ENCODE peak calls at places on chromosome 6, in seven cellular contexts. O is uterus; Y is Panc1; I is upper lobe of right lung; U is endothelial cell of umbilical vein; D is GM23338; F is CD8-positive, alpha-beta T cell. E is an unnamed sample.

GRCh38 chr6:95169790-95170189 is 407.5 kb upstream of the MANEA start:
- DNase-seq in O (no peak), Y (no peak), I (no peak), U (no peak), D (no peak), F (no peak), E (no peak)

GRCh38 chr6:98769546-98769945 is 64.8 kb upstream of the POU3F2 start:
- DNase-seq in O (no peak), Y (no peak), I (no peak), U (no peak), D (peak; percentile 65), F (peak; percentile 5), E (peak; percentile 30)

GRCh38 chr6:149128489-149129145 is 188.9 kb upstream of the TAB2 start:
- DNase-seq in O (no peak), Y (no peak), I (no peak), U (peak; percentile 21), D (no peak), F (peak; percentile 22), E (no peak)

GRCh38 chr6:88141641-88142298 is 24.4 kb downstream of the CNR1 start:
- DNase-seq in O (no peak), Y (no peak), I (no peak), U (no peak), D (no peak), F (no peak), E (no peak)

GRCh38 chr6:10180138-10181074 is 234.5 kb downstream of the TFAP2A start:
- DNase-seq in O (no peak), Y (no peak), I (no peak), U (no peak), D (no peak), F (no peak), E (no peak)

GRCh38 chr6:134830194-134830593 is 119.7 kb downstream of the ALDH8A1 start:
- DNase-seq in O (no peak), Y (no peak), I (no peak), U (no peak), D (no peak), F (no peak), E (no peak)

GRCh38 chr6:159688977-159689376 is 4.1 kb downstream of the SOD2 start:
- DNase-seq in O (no peak), Y (no peak), I (no peak), U (no peak), D (no peak), F (no peak), E (no peak)

GRCh38 chr6:130900913-130901312 is 73.7 kb downstream of the SMLR1 start:
- DNase-seq in O (peak; percentile 24), Y (peak; percentile 17), I (no peak), U (no peak), D (no peak), F (no peak), E (no peak)

GRCh38 chr6:90859056-90859455 is 272.2 kb upstream of the MAP3K7 start:
- DNase-seq in O (no peak), Y (no peak), I (no peak), U (no peak), D (no peak), F (no peak), E (no peak)

GRCh38 chr6:163427498-163428254 is 13.2 kb downstream of the QKI start:
- DNase-seq in O (no peak), Y (no peak), I (no peak), U (peak; percentile 87), D (peak; percentile 63), F (no peak), E (peak; percentile 53)

GRCh38 chr6:45743028-45743615 is 272.5 kb downstream of the CLIC5 start:
- DNase-seq in O (no peak), Y (no peak), I (no peak), U (no peak), D (no peak), F (no peak), E (no peak)

GRCh38 chr6:26103770-26104456 is 16.7 kb downstream of the HFE start:
- DNase-seq in O (peak; percentile 94), Y (peak; percentile 98), I (peak; percentile 90), U (peak; percentile 97), D (peak; percentile 91), F (peak; percentile 89), E (peak; percentile 86)

GRCh38 chr6:89610149-89610642 is 28.4 kb downstream of the LYRM2 start:
- DNase-seq in O (peak; percentile 53), Y (peak; percentile 17), I (peak; percentile 86), U (peak; percentile 54), D (peak; percentile 87), F (peak; percentile 86), E (peak; percentile 72)

GRCh38 chr6:131914234-131914633 is 36.9 kb downstream of the CCN2 start:
- DNase-seq in O (no peak), Y (no peak), I (no peak), U (peak; percentile 19), D (no peak), F (no peak), E (no peak)

GRCh38 chr6:111737065-111737521 is 131.4 kb upstream of the TRAF3IP2 start:
- DNase-seq in O (no peak), Y (no peak), I (no peak), U (no peak), D (no peak), F (peak; percentile 51), E (no peak)

GRCh38 chr6:54698974-54699373 is 147.6 kb upstream of the FAM83B start:
- DNase-seq in O (no peak), Y (no peak), I (no peak), U (no peak), D (no peak), F (no peak), E (peak; percentile 10)

GRCh38 chr6:17042422-17043147 is 59.3 kb upstream of the STMND1 start:
- DNase-seq in O (no peak), Y (no peak), I (no peak), U (peak; percentile 80), D (peak; percentile 85), F (no peak), E (peak; percentile 84)

GRCh38 chr6:168122011-168122410 is 43.0 kb upstream of the FRMD1 start:
- DNase-seq in O (no peak), Y (no peak), I (no peak), U (no peak), D (no peak), F (no peak), E (no peak)

GRCh38 chr6:134352786-134353480 is 35.0 kb upstream of the SGK1 start:
- DNase-seq in O (no peak), Y (no peak), I (no peak), U (no peak), D (no peak), F (no peak), E (no peak)

GRCh38 chr6:111585241-111585968 is 20.3 kb downstream of the TRAF3IP2 start:
- DNase-seq in O (peak; percentile 76), Y (no peak), I (no peak), U (no peak), D (no peak), F (no peak), E (no peak)

GRCh38 chr6:27267865-27268444 is 20.5 kb downstream of the PRSS16 start:
- DNase-seq in O (no peak), Y (no peak), I (no peak), U (no peak), D (peak; percentile 73), F (no peak), E (no peak)

GRCh38 chr6:132465530-132466485 is 47.1 kb downstream of the STX7 start:
- DNase-seq in O (no peak), Y (no peak), I (no peak), U (peak; percentile 59), D (no peak), F (no peak), E (no peak)

GRCh38 chr6:50724381-50725124 is 11.2 kb downstream of the TFAP2D start:
- DNase-seq in O (no peak), Y (no peak), I (no peak), U (no peak), D (peak; percentile 69), F (no peak), E (no peak)

GRCh38 chr6:43481591-43482242 is 4.3 kb downstream of the TJAP1 start:
- DNase-seq in O (no peak), Y (no peak), I (no peak), U (no peak), D (peak; percentile 23), F (no peak), E (no peak)

GRCh38 chr6:89792881-89793280 is 26.7 kb downstream of the MDN1 start:
- DNase-seq in O (no peak), Y (peak; percentile 13), I (no peak), U (peak; percentile 46), D (peak; percentile 58), F (no peak), E (peak; percentile 53)

GRCh38 chr6:4402477-4402976 is 267.2 kb upstream of the ECI2 start:
- DNase-seq in O (no peak), Y (peak; percentile 42), I (no peak), U (peak; percentile 36), D (no peak), F (no peak), E (no peak)
- H3K4me1 ChIP-seq in O (no peaks in the 10 kb centered on the region), Y (peaks cover 4% of the 10 kb centered on the region), I (peaks cover 5% of the 10 kb centered on the region), U (no peaks in the 10 kb centered on the region), D (peaks cover 5% of the 10 kb centered on the region), F (no peaks in the 10 kb centered on the region), E (peaks cover 5% of the 10 kb centered on the region)

DNA sequence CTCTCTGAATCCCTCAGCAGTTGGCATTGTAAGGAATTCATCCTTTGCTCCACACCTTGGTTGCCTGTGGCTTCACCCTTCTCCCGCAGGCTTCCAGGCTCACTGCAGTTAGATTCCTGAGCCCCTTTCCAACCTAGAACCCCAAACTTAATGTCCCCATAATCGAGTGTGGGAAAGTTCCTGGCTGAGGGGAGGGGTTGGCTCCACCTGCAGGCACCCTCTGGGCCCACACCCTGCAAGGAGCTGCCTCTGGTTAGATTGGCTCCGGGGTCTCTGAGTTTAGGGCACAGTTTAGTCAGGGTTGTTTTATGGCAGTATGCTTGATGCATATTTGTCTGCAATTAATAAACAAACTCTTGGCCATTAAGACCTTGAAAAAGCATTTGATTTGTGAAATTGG is 63.4 kb downstream of the MTHFD1L start:
- DNase-seq in O (no peak), Y (no peak), I (no peak), U (no peak), D (peak; percentile 63), F (no peak), E (no peak)
- TF ChIP-seq CTCF in O (no peak), Y (peak; percentile 64), I (peak; percentile 10), U (peak; percentile 14), D (peak; percentile 51), F (no peak), E (peak; percentile 22)

DNA sequence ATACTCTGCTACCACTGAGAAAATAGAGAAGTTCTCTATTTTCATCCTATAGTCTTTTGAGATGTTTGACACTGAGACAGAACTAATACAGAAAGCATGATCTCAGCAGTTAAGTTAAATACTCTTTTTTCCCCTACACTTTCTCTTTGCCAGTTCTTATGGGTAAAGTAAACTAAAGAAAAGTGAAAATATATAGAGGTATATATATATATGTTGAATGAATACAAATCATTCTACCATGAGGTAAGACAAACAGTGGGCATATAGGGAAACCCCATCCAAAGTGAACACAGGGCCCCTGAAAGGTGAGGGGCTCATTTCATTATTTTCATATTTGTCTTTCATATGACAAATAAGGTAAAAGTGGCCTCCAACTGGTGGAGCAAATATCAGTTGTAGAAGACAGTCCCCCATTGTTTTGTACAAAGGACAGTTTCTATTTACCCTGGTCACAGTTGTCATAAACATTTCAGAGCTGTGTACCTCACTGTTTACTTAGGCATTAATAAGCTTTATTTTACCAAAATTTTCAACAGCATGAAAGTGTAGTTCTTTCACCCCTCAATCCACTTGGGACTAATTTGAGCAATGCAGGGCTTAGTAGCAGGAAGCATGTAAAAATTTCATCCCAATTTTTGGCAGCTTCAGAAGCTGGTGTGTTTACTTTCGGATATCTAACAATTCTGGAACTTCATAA is 188.3 kb upstream of the MARCKS start:
- DNase-seq in O (no peak), Y (no peak), I (no peak), U (no peak), D (no peak), F (no peak), E (no peak)
- H3K4me1 ChIP-seq in O (no peaks in the 10 kb centered on the region), Y (peaks cover 9% of the 10 kb centered on the region), I (peaks cover 21% of the 10 kb centered on the region), U (peaks cover 16% of the 10 kb centered on the region), D (peaks cover 23% of the 10 kb centered on the region), F (no peaks in the 10 kb centered on the region), E (peaks cover 18% of the 10 kb centered on the region)

GRCh38 chr6:29967379-29968010 is 25.2 kb downstream of the HLA-A start:
- DNase-seq in O (no peak), Y (peak; percentile 71), I (no peak), U (peak; percentile 89), D (no peak), F (no peak), E (peak; percentile 66)
- TF ChIP-seq CTCF in O (no peak), Y (peak; percentile 56), I (peak; percentile 18), U (no peak), D (no peak), F (no peak), E (peak; percentile 6)

E was measured in hepatocyte.